ENCODE peak calls at places on chromosomes 13 and 19, in five cellular contexts. H is effector memory CD8-positive, alpha-beta T cell; F is A549; I is RWPE2; Q is SK-N-SH treated with all-trans-retinoic acid at 6 μM for 48 hours. G is an unnamed sample.

GRCh38 chr19:43469160-43469480 is 3.7 kb upstream of the LYPD3 start:
- ATAC-seq in H (peak; percentile 69), F (no peak), I (no peak), Q (no peak), G (no peak)

GRCh38 chr19:18644144-18645034 is 7.6 kb downstream of the KLHL26 start:
- ATAC-seq in H (no peak), F (no peak), I (no peak), Q (no peak), G (peak; percentile 27)

GRCh38 chr13:90420683-90421082 is 926.8 kb upstream of the MIR17HG start:
- ATAC-seq in H (no peak), F (no peak), I (no peak), Q (no peak), G (no peak)

GRCh38 chr19:10891360-10892108 is 20.2 kb downstream of the CARM1 start:
- ATAC-seq in H (no peak), F (no peak), I (peak; percentile 34), Q (no peak), G (peak; percentile 89)

GRCh38 chr19:35318679-35319448 is 10.1 kb upstream of the CD22 start:
- ATAC-seq in H (peak; percentile 37), F (peak; percentile 83), I (peak; percentile 89), Q (peak; percentile 50), G (peak; percentile 94)

GRCh38 chr19:38551450-38551813 is 66.3 kb downstream of the MAP4K1 start:
- ATAC-seq in H (peak; percentile 65), F (peak; percentile 30), I (no peak), Q (no peak), G (no peak)

GRCh38 chr13:113759525-113760137 is 605 bp downstream of the TMEM255B start:
- ATAC-seq in H (no peak), F (peak; percentile 33), I (peak; percentile 32), Q (peak; percentile 64), G (no peak)

GRCh38 chr13:111383591-111384440 is 63.4 kb downstream of the TEX29 start:
- ATAC-seq in H (no peak), F (no peak), I (no peak), Q (no peak), G (no peak)

GRCh38 chr19:38433268-38433733 is at the start of gene RYR1:
- ATAC-seq in H (peak; percentile 69), F (peak; percentile 77), I (peak; percentile 79), Q (peak; percentile 92), G (peak; percentile 60)

GRCh38 chr19:51687791-51688664 is 5.1 kb upstream of the SPACA6 start:
- ATAC-seq in H (no peak), F (peak; percentile 44), I (peak; percentile 50), Q (peak; percentile 60), G (peak; percentile 17)

GRCh38 chr13:97802213-97802612 is 151.3 kb upstream of the IPO5 start:
- ATAC-seq in H (no peak), F (no peak), I (no peak), Q (no peak), G (no peak)

GRCh38 chr13:26968431-26969335 is 202.9 kb downstream of the USP12 start:
- ATAC-seq in H (no peak), F (no peak), I (no peak), Q (no peak), G (no peak)